ENCODE peak calls at places on chromosomes 5 and 9, in four cellular contexts. One of them, this sample, is unnamed.

GRCh38 chr9:437066-438015 is 222.7 kb downstream of the DOCK8 start:
- DNase-seq in HFF-Myc: no peak
- DNase-seq in uterus: peak; percentile 30
- DNase-seq in psoas muscle: no peak
- DNase-seq in this sample: peak; percentile 57

GRCh38 chr9:127931092-127931881 is 710 bp upstream of the PIP5KL1 start:
- DNase-seq in HFF-Myc: no peak
- DNase-seq in psoas muscle: no peak
- DNase-seq in uterus: no peak
- DNase-seq in this sample: peak; percentile 80

GRCh38 chr9:95880011-95880690 is 4.7 kb downstream of the ERCC6L2 start:
- DNase-seq in HFF-Myc: no peak
- DNase-seq in psoas muscle: no peak
- DNase-seq in uterus: no peak
- DNase-seq in this sample: peak; percentile 86

GRCh38 chr9:74961496-74961895 is 8.8 kb upstream of the C9orf40 start:
- DNase-seq in psoas muscle: no peak
- DNase-seq in uterus: no peak
- DNase-seq in HFF-Myc: no peak
- DNase-seq in this sample: no peak

GRCh38 chr5:58999804-59000595 is 417.1 kb downstream of the RAB3C start:
- DNase-seq in uterus: no peak
- DNase-seq in HFF-Myc: no peak
- DNase-seq in psoas muscle: no peak
- DNase-seq in this sample: no peak

GRCh38 chr9:113913426-113914195 is 37.5 kb downstream of the ZNF618 start:
- DNase-seq in HFF-Myc: no peak
- DNase-seq in psoas muscle: peak; percentile 81
- DNase-seq in uterus: no peak
- DNase-seq in this sample: peak; percentile 25

GRCh38 chr5:115815693-115816225 is 700 bp downstream of the CDO1 start:
- DNase-seq in psoas muscle: no peak
- DNase-seq in uterus: no peak
- DNase-seq in HFF-Myc: no peak
- DNase-seq in this sample: peak; percentile 8

GRCh38 chr9:18362901-18363685 is 110.9 kb upstream of the ADAMTSL1 start:
- DNase-seq in uterus: no peak
- DNase-seq in psoas muscle: no peak
- DNase-seq in HFF-Myc: no peak
- DNase-seq in this sample: peak; percentile 82

GRCh38 chr9:123769723-123770122 is 160.2 kb downstream of the DENND1A start:
- DNase-seq in uterus: no peak
- DNase-seq in HFF-Myc: no peak
- DNase-seq in psoas muscle: no peak
- DNase-seq in this sample: no peak

GRCh38 chr5:163496286-163496685 is 9.1 kb upstream of the MAT2B start:
- DNase-seq in HFF-Myc: no peak
- DNase-seq in psoas muscle: no peak
- DNase-seq in uterus: no peak
- DNase-seq in this sample: no peak

GRCh38 chr5:139811076-139811607 is 15.5 kb downstream of the PSD2 start:
- DNase-seq in uterus: no peak
- DNase-seq in HFF-Myc: no peak
- DNase-seq in psoas muscle: peak; percentile 12
- DNase-seq in this sample: no peak

GRCh38 chr5:111869681-111870080 is 112.7 kb upstream of the NREP start:
- DNase-seq in HFF-Myc: no peak
- DNase-seq in uterus: no peak
- DNase-seq in psoas muscle: no peak
- DNase-seq in this sample: peak; percentile 6

GRCh38 chr5:33409435-33410146 is 31.2 kb upstream of the TARS1 start:
- DNase-seq in uterus: peak; percentile 74
- DNase-seq in psoas muscle: peak; percentile 55
- DNase-seq in HFF-Myc: peak; percentile 11
- DNase-seq in this sample: peak; percentile 58

GRCh38 chr9:123753669-123754307 is 176.1 kb downstream of the DENND1A start:
- DNase-seq in HFF-Myc: no peak
- DNase-seq in psoas muscle: no peak
- DNase-seq in uterus: no peak
- DNase-seq in this sample: no peak

GRCh38 chr9:112097712-112098688 is 77.1 kb downstream of the SUSD1 start:
- DNase-seq in psoas muscle: peak; percentile 61
- DNase-seq in HFF-Myc: peak; percentile 58
- DNase-seq in uterus: peak; percentile 53
- DNase-seq in this sample: peak; percentile 75

GRCh38 chr9:89549031-89549644 is 51.2 kb upstream of the SEMA4D start:
- DNase-seq in uterus: peak; percentile 62
- DNase-seq in psoas muscle: peak; percentile 89
- DNase-seq in HFF-Myc: peak; percentile 42
- DNase-seq in this sample: peak; percentile 56

GRCh38 chr5:167352801-167353200 is 938.6 kb upstream of the WWC1 start:
- DNase-seq in HFF-Myc: no peak
- DNase-seq in uterus: no peak
- DNase-seq in psoas muscle: no peak
- DNase-seq in this sample: no peak

GRCh38 chr5:78566747-78567449 is 81.7 kb downstream of the LHFPL2 start:
- DNase-seq in uterus: no peak
- DNase-seq in psoas muscle: no peak
- DNase-seq in HFF-Myc: no peak
- DNase-seq in this sample: peak; percentile 37

GRCh38 chr5:151448038-151448985 is 909 bp downstream of the SLC36A1 start:
- DNase-seq in HFF-Myc: no peak
- DNase-seq in psoas muscle: no peak
- DNase-seq in uterus: peak; percentile 17
- DNase-seq in this sample: no peak
- TF ChIP-seq CTCF in HFF-Myc: peak; percentile 4
- TF ChIP-seq CTCF in psoas muscle: no peak
- TF ChIP-seq CTCF in uterus: no peak
- TF ChIP-seq CTCF in this sample: peak; percentile 22

GRCh38 chr5:178196986-178197385 is 7.3 kb upstream of the HNRNPAB start:
- DNase-seq in HFF-Myc: no peak
- DNase-seq in uterus: no peak
- DNase-seq in psoas muscle: no peak
- DNase-seq in this sample: no peak
- H3K4me3 ChIP-seq in HFF-Myc: no peak overlapping the region
- H3K4me3 ChIP-seq in uterus: no peak overlapping the region
- H3K4me3 ChIP-seq in psoas muscle: no peak overlapping the region
- H3K4me3 ChIP-seq in this sample: no peak overlapping the region

GRCh38 chr9:80509358-80509757 is 937.6 kb downstream of the TLE4 start:
- DNase-seq in HFF-Myc: no peak
- DNase-seq in uterus: no peak
- DNase-seq in psoas muscle: no peak
- DNase-seq in this sample: no peak
- TF ChIP-seq CTCF in HFF-Myc: no peak
- TF ChIP-seq CTCF in uterus: no peak
- TF ChIP-seq CTCF in psoas muscle: no peak
- TF ChIP-seq CTCF in this sample: no peak

GRCh38 chr5:142870552-142870951 is 100.4 kb downstream of the ARHGAP26 start:
- DNase-seq in HFF-Myc: no peak
- DNase-seq in uterus: no peak
- DNase-seq in psoas muscle: no peak
- DNase-seq in this sample: no peak
- H3K4me3 ChIP-seq in HFF-Myc: no peak overlapping the region
- H3K4me3 ChIP-seq in uterus: no peak overlapping the region
- H3K4me3 ChIP-seq in psoas muscle: no peak overlapping the region
- H3K4me3 ChIP-seq in this sample: no peak overlapping the region

GRCh38 chr9:6984941-6985578 is 227.3 kb downstream of the KDM4C start:
- DNase-seq in uterus: no peak
- DNase-seq in psoas muscle: no peak
- DNase-seq in HFF-Myc: no peak
- DNase-seq in this sample: peak; percentile 51
- TF ChIP-seq CTCF in uterus: no peak
- TF ChIP-seq CTCF in psoas muscle: no peak
- TF ChIP-seq CTCF in HFF-Myc: no peak
- TF ChIP-seq CTCF in this sample: no peak

GRCh38 chr9:126612813-126613641 is 701 bp upstream of the LMX1B start:
- DNase-seq in HFF-Myc: no peak
- DNase-seq in uterus: no peak
- DNase-seq in psoas muscle: no peak
- DNase-seq in this sample: no peak
- H3K4me3 ChIP-seq in HFF-Myc: no peak overlapping the region
- H3K4me3 ChIP-seq in uterus: no peak overlapping the region
- H3K4me3 ChIP-seq in psoas muscle: peak overlapping the region; percentile 60
- H3K4me3 ChIP-seq in this sample: peak overlapping the region; percentile 24

GRCh38 chr5:55385227-55385626 is 77.4 kb downstream of the MTREX start:
- DNase-seq in psoas muscle: no peak
- DNase-seq in HFF-Myc: no peak
- DNase-seq in uterus: no peak
- DNase-seq in this sample: no peak

GRCh38 chr5:55384072-55384471 is 76.3 kb downstream of the MTREX start:
- DNase-seq in psoas muscle: no peak
- DNase-seq in uterus: no peak
- DNase-seq in HFF-Myc: no peak
- DNase-seq in this sample: no peak

GRCh38 chr5:55383254-55383653 is 75.5 kb downstream of the MTREX start:
- DNase-seq in psoas muscle: no peak
- DNase-seq in uterus: no peak
- DNase-seq in HFF-Myc: no peak
- DNase-seq in this sample: no peak

GRCh38 chr5:55391707-55392106 is 83.9 kb downstream of the MTREX start:
- DNase-seq in psoas muscle: no peak
- DNase-seq in HFF-Myc: no peak
- DNase-seq in uterus: no peak
- DNase-seq in this sample: no peak

DNA sequence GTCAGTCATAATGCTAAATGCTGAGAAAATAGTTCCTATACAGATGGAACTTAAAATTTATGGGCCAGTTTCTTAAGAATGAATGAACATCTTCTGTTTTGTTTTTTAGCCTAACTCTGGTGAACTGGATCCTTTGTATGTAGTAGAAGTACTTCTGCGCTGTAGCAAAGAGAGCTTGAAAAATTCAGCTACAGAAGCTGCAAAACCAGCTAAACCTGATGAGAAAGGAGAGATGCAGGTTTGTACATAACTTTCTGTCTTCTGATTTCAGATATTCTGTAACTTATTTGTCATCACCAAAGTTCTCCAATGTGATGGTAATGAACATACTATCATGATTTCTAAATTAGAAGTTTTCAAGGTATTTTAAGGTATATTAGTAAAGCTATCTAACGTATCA is 80.1 kb downstream of the MTREX start:
- DNase-seq in HFF-Myc: no peak
- DNase-seq in psoas muscle: no peak
- DNase-seq in uterus: no peak
- DNase-seq in this sample: no peak
- TF ChIP-seq CTCF in HFF-Myc: no peak
- TF ChIP-seq CTCF in psoas muscle: no peak
- TF ChIP-seq CTCF in uterus: no peak
- TF ChIP-seq CTCF in this sample: no peak

This sample was measured in astrocyte of the spinal cord.